ENCODE peak calls at places on chromosomes 4 and X, in ten cellular contexts. Z, I, F, E, O, B, H, N, Y and C are unnamed samples.

GRCh38 chr4:105978684-105979296 is 83.5 kb downstream of the NPNT start:
- DNase-seq in Y (no peak), I (no peak), F (no peak), H (no peak), Z (peak), E (no peak), O (no peak), B (no peak), N (no peak), C (no peak)

GRCh38 chrX:106397788-106398538 is 213.8 kb upstream of the RADX start:
- DNase-seq in F (no peak), H (no peak), B (no peak), O (no peak), N (no peak), I (no peak), E (no peak), Y (peak), Z (peak), C (no peak)

GRCh38 chrX:46903458-46904242 is 8.6 kb upstream of the JADE3 start:
- DNase-seq in E (peak), I (peak), B (peak), N (peak), H (peak), Z (peak), F (peak), O (peak), Y (peak), C (peak)

GRCh38 chr4:71294301-71294700 is 44.5 kb upstream of the SLC4A4 start:
- DNase-seq in Y (no peak), F (no peak), O (no peak), Z (peak), H (no peak), E (no peak), I (no peak), N (no peak), B (no peak), C (no peak)

GRCh38 chrX:85627363-85627762 is 247.9 kb upstream of the POF1B start:
- DNase-seq in F (no peak), O (no peak), Z (no peak), E (no peak), I (no peak), B (no peak), N (no peak), Y (peak), H (no peak), C (no peak)

GRCh38 chr4:4455199-4455865 is 68.4 kb downstream of the NSG1 start:
- DNase-seq in I (no peak), N (no peak), Z (no peak), H (no peak), F (no peak), B (no peak), Y (no peak), E (no peak), O (no peak), C (no peak)

GRCh38 chr4:83875437-83875836 is 339.5 kb downstream of the GPAT3 start:
- DNase-seq in O (no peak), H (no peak), N (no peak), I (no peak), Z (no peak), B (no peak), Y (no peak), E (no peak), F (no peak), C (no peak)

GRCh38 chr4:7150083-7150635 is 42.2 kb upstream of the SORCS2 start:
- DNase-seq in N (no peak), F (no peak), Y (no peak), I (no peak), B (no peak), Z (no peak), H (no peak), O (no peak), E (no peak), C (no peak)

GRCh38 chr4:14749910-14750309 is 252.4 kb upstream of the CPEB2 start:
- DNase-seq in E (no peak), O (no peak), Z (peak), B (peak), N (no peak), F (peak), H (no peak), Y (peak), I (peak), C (peak)

GRCh38 chr4:41256740-41257256 is at the start of gene UCHL1:
- DNase-seq in N (no peak), Y (peak), B (peak), I (peak), E (peak), O (no peak), Z (peak), H (peak), F (no peak), C (peak)

GRCh38 chrX:13254076-13254785 is 65.6 kb downstream of the ATXN3L start:
- DNase-seq in N (no peak), Z (peak), E (no peak), F (no peak), Y (no peak), I (peak), O (peak), B (peak), H (no peak), C (peak)

GRCh38 chr4:40473578-40474388 is 138.7 kb downstream of the CHRNA9 start:
- DNase-seq in B (peak), O (no peak), F (peak), I (no peak), Y (no peak), H (no peak), N (no peak), E (no peak), Z (no peak), C (no peak)

DNA sequence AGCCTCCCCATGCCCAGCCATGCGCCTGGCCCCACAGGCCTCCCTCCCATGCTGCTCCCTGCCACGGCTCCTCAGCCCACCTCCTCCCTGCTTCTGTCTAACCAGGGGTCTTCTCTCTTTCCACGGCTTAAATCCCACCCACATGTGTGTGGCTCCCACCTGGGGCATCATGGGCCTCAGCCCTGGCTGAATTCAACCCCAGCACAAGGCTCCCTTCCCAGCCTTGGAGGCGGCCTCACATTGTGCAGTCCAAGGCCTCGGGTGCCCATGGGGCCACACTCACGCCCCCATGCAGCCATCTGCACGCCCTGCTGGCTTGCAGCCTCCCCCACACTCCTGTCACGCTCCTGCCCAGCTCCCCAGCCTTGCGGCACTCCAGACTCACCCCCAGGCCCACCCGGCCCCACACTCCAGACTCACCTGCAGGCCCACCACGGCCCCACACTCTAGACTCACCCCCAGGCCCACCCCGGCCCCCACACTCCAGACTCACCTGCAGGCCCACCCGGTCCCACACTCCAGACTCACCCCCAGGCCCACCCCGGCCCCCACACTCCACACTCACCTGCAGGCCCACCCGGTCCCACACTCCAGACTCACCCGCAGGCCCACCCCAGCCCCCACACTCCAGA is 27.0 kb downstream of the MAEA start:
- DNase-seq in Z (no peak), H (no peak), Y (no peak), N (no peak), F (no peak), O (no peak), E (no peak), I (no peak), B (no peak), C (no peak)
- TF ChIP-seq CTCF in Z (no peak), H (no peak), Y (no peak), N (no peak), F (no peak), O (no peak), E (no peak), I (no peak), B (no peak), C (no peak)

DNA sequence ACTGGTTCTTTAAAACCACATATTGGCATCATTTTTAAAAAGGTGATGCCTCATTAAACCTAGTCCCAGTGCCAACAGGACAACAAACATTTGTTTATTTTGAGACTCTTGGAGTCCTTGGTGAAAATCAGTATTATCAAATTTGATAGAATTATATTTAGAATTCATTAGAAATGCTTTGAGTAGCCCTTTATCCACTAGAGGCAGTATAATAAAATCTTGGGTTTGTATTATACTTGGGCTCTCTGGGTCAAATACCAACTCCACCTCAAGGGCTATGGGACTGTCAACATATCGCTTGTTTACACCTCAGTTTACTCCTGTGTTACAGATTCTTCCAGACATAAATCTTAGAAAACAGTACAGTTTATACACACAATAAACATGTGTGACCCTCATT is 335.7 kb upstream of the FSTL5 start:
- DNase-seq in N (no peak), B (peak), H (no peak), Y (no peak), Z (no peak), O (no peak), E (no peak), I (peak), F (no peak), C (no peak)
- TF ChIP-seq CTCF in N (no peak), B (no peak), H (no peak), Y (peak), Z (peak), O (peak), E (peak), I (peak), F (no peak), C (peak)

DNA sequence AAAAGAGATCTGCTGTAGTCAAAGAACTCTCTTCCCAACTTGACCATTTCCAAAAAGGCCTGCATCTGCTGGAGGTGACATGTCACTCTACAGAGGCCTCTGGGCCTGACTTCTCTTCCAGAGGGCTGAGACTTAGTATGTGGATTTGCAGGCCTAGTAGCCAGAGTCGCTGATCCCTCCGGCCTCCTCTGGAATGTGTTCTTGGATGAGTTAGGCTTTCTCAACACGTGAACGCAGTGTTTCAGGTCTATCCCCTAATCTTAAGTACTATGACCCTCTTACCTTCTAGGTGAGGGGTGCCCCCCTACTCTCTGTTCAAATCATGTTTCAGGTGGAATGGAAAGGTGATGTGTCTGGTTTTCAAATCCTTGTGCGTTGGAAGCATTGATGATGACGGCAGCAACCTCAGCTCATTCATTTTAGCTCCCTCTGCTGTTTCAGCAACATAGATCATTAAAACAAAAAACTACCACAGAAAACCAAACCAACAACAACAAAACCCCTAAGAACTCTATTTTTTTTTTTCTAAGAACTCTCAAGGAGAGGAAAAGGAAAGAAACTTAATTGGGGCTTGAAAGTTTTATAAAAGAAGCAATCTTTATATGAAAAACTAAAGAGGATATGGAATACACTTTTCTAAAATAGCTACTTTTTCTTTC is 56.4 kb downstream of the RWDD4 start:
- DNase-seq in F (peak), Y (no peak), B (no peak), I (no peak), N (no peak), Z (peak), O (no peak), E (no peak), H (no peak), C (no peak)
- TF ChIP-seq CTCF in F (no peak), Y (peak), B (no peak), I (peak), N (no peak), Z (peak), O (peak), E (peak), H (peak), C (no peak)

DNA sequence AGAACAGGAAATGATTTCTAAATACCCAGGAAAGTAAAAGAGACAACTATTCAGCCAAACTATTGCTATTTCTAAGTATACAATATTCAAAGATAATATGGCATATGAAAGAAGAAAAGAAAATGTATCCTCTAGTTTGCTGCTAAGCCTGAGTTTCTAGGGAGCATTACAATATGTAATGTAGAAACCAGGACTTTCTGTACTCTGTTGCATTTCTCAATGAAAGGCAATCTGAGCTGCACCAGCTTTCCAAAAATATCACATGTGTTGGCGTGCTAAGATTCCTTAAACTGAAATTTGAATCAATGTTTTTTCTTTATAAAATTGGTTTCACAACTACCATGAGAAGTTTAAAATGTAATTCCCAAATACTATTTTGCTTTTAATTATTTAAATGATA is 129.6 kb downstream of the ANK2 start:
- DNase-seq in H (no peak), N (no peak), Y (no peak), O (no peak), B (no peak), F (no peak), I (no peak), E (no peak), Z (no peak), C (no peak)
- TF ChIP-seq CTCF in H (no peak), N (no peak), Y (no peak), O (no peak), B (no peak), F (no peak), I (no peak), E (no peak), Z (no peak), C (no peak)

DNA sequence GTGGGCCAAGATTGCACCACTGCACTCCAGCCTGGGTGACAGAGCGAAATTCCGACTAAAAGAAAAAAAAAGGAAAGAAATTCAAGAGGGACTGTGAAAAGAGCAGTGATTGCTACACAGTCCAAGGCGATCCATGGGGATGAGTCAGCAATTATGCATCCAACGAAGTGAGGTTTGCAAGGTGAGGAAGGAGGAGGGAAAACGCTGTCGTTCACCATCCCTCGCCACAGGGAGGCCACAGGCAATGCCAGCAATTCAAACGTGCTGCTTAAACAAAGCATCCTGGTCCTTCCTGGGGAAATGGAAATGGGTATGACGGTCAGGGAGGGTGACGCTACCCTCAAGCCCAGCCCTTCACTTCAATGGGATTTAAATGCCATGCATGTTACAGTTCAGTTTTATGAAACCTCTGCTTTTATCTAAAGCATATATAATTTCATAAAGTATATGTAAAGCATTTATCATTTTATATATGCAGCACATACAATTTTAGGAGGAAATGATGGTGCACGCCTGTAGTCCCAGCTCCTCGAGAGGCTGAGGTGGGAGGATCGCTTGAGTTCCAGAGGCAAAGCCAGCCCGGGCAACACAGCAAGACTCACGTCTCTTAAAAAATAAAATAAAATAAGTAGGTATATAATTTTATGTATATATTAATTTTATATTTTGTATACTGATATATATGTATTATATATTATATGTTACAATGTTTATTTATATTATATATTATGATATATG is 108.7 kb downstream of the DHRSX start:
- DNase-seq in B (no peak), E (peak), N (peak), O (no peak), H (peak), Y (no peak), F (no peak), I (no peak), Z (peak), C (no peak)
- TF ChIP-seq CTCF in B (no peak), E (peak), N (no peak), O (no peak), H (no peak), Y (peak), F (no peak), I (no peak), Z (no peak), C (no peak)

DNA sequence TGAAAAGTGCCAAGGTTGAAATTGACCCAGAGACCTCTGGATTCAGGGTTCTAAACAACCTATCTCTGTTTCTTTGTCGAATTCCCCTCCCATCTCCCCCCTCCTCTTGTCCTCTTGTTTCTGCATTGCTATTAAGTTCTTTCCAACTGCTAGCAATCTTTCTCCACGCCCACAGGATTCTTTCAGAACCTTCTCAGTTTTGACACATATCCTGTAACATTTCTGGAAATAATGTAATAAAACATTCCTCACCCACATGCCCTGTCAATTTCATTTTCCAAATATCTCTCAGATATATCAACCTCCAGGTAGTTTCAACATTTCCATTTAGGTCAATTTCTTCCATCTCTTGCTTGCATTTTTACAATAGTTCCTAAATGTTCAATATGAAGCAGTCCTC is 1105.9 kb downstream of the ARAP2 start:
- DNase-seq in N (no peak), Y (no peak), Z (no peak), B (no peak), O (no peak), F (no peak), E (no peak), I (no peak), H (no peak), C (no peak)
- TF ChIP-seq CTCF in N (no peak), Y (no peak), Z (no peak), B (no peak), O (no peak), F (no peak), E (no peak), I (no peak), H (no peak), C (no peak)

GRCh38 chr4:13246107-13246506 is 238.0 kb downstream of the RAB28 start:
- DNase-seq in Y (no peak), N (no peak), Z (no peak), I (no peak), O (no peak), H (no peak), B (no peak), F (no peak), E (no peak), C (no peak)

GRCh38 chr4:13243152-13243551 is 241.0 kb downstream of the RAB28 start:
- DNase-seq in N (no peak), O (no peak), Y (no peak), I (no peak), H (no peak), Z (no peak), B (no peak), F (no peak), E (no peak), C (no peak)

GRCh38 chr4:13244342-13244905 is 239.7 kb downstream of the RAB28 start:
- DNase-seq in Z (no peak), Y (peak), B (no peak), F (no peak), I (no peak), H (no peak), E (no peak), O (no peak), N (no peak), C (no peak)

GRCh38 chr4:13248621-13249298 is 235.4 kb downstream of the RAB28 start:
- DNase-seq in E (no peak), Y (no peak), N (no peak), Z (peak), H (no peak), F (no peak), O (no peak), B (no peak), I (no peak), C (no peak)
- TF ChIP-seq CTCF in E (no peak), Y (peak), N (no peak), Z (peak), H (peak), F (no peak), O (peak), B (no peak), I (no peak), C (no peak)

GRCh38 chrX:20514358-20514757 is 247.6 kb upstream of the RPS6KA3 start:
- DNase-seq in N (no peak), E (no peak), F (no peak), I (no peak), Y (no peak), O (no peak), B (no peak), Z (peak), H (peak), C (peak)

GRCh38 chrX:20507901-20508620 is 241.4 kb upstream of the RPS6KA3 start:
- DNase-seq in H (no peak), Y (no peak), B (no peak), F (no peak), Z (no peak), I (no peak), N (no peak), E (no peak), O (no peak), C (no peak)

GRCh38 chrX:20515841-20516461 is 249.2 kb upstream of the RPS6KA3 start:
- DNase-seq in N (no peak), Z (peak), E (peak), F (peak), H (peak), B (peak), I (peak), O (no peak), Y (peak), C (peak)

GRCh38 chrX:20513185-20513584 is 246.5 kb upstream of the RPS6KA3 start:
- DNase-seq in H (no peak), E (no peak), Z (no peak), F (no peak), N (no peak), I (no peak), Y (no peak), B (no peak), O (no peak), C (no peak)

GRCh38 chrX:20511792-20512191 is 245.1 kb upstream of the RPS6KA3 start:
- DNase-seq in Y (no peak), I (no peak), H (no peak), O (no peak), F (no peak), E (no peak), B (no peak), N (no peak), Z (no peak), C (no peak)
- TF ChIP-seq CTCF in Y (no peak), I (no peak), H (no peak), O (no peak), F (no peak), E (no peak), B (no peak), N (no peak), Z (no peak), C (no peak)

GRCh38 chrX:38985375-38985774 is 184.1 kb downstream of the MID1IP1 start:
- DNase-seq in N (no peak), Y (peak), O (peak), H (no peak), E (no peak), F (no peak), Z (peak), I (peak), B (peak), C (peak)
- TF ChIP-seq CTCF in N (no peak), Y (peak), O (peak), H (peak), E (peak), F (no peak), Z (peak), I (peak), B (no peak), C (peak)